ENCODE peak calls at places on chromosomes 11 and 22, in four cellular contexts. One of them, this sample, is unnamed.

GRCh38 chr11:108944486-108945178 is 279.8 kb downstream of the DDX10 start:
- DNase-seq in HepG2: no peak
- DNase-seq in K562: no peak
- DNase-seq in GM12878: no peak
- DNase-seq in this sample: no peak

GRCh38 chr22:39433476-39434242 is 23.2 kb upstream of the MGAT3 start:
- DNase-seq in HepG2: no peak
- DNase-seq in K562: no peak
- DNase-seq in GM12878: no peak
- DNase-seq in this sample: no peak

GRCh38 chr11:69640995-69641581 is at the start of gene CCND1:
- DNase-seq in HepG2: peak
- DNase-seq in K562: peak
- DNase-seq in GM12878: no peak
- DNase-seq in this sample: peak

GRCh38 chr22:36417281-36417686 is 29.5 kb upstream of the MYH9 start:
- DNase-seq in HepG2: no peak
- DNase-seq in K562: no peak
- DNase-seq in GM12878: no peak
- DNase-seq in this sample: no peak

GRCh38 chr22:31085493-31085824 is 4.3 kb downstream of the SMTN start:
- DNase-seq in HepG2: no peak
- DNase-seq in K562: no peak
- DNase-seq in GM12878: no peak
- DNase-seq in this sample: no peak

GRCh38 chr11:17389957-17390649 is 1.6 kb upstream of the KCNJ11 start:
- DNase-seq in HepG2: no peak
- DNase-seq in K562: no peak
- DNase-seq in GM12878: no peak
- DNase-seq in this sample: no peak

GRCh38 chr22:42202669-42203068 is 67.8 kb downstream of the TCF20 start:
- DNase-seq in HepG2: no peak
- DNase-seq in K562: no peak
- DNase-seq in GM12878: no peak
- DNase-seq in this sample: no peak

GRCh38 chr22:30312053-30312452 is 14.7 kb downstream of the TBC1D10A start:
- DNase-seq in HepG2: no peak
- DNase-seq in K562: no peak
- DNase-seq in GM12878: no peak
- DNase-seq in this sample: no peak

GRCh38 chr22:39679652-39680051 is 109.1 kb downstream of the CACNA1I start:
- DNase-seq in HepG2: no peak
- DNase-seq in K562: no peak
- DNase-seq in GM12878: no peak
- DNase-seq in this sample: no peak

GRCh38 chr11:14318581-14318981 is 40.4 kb downstream of the RRAS2 start:
- DNase-seq in HepG2: no peak
- DNase-seq in K562: no peak
- DNase-seq in GM12878: no peak
- DNase-seq in this sample: no peak

GRCh38 chr22:39937881-39938280 is 22.3 kb upstream of the TMA7B start:
- DNase-seq in HepG2: no peak
- DNase-seq in K562: no peak
- DNase-seq in GM12878: no peak
- DNase-seq in this sample: no peak

GRCh38 chr11:77122576-77123212 is 5.4 kb upstream of the MYO7A start:
- DNase-seq in HepG2: no peak
- DNase-seq in K562: no peak
- DNase-seq in GM12878: no peak
- DNase-seq in this sample: no peak

GRCh38 chr11:24344222-24344621 is 152.6 kb upstream of the LUZP2 start:
- DNase-seq in HepG2: no peak
- DNase-seq in K562: no peak
- DNase-seq in GM12878: no peak
- DNase-seq in this sample: no peak

GRCh38 chr11:92865352-92865751 is 104.1 kb upstream of the MTNR1B start:
- DNase-seq in HepG2: no peak
- DNase-seq in K562: no peak
- DNase-seq in GM12878: no peak
- DNase-seq in this sample: no peak

GRCh38 chr22:34587357-34588356 is 478.3 kb upstream of the ISX start:
- DNase-seq in HepG2: no peak
- DNase-seq in K562: no peak
- DNase-seq in GM12878: no peak
- DNase-seq in this sample: no peak

GRCh38 chr22:22032906-22033802 is 50.6 kb upstream of the TOP3B start:
- DNase-seq in HepG2: no peak
- DNase-seq in K562: no peak
- DNase-seq in GM12878: no peak
- DNase-seq in this sample: no peak

GRCh38 chr22:41021655-41022454 is 70.5 kb upstream of the EP300 start:
- DNase-seq in HepG2: peak
- DNase-seq in K562: peak
- DNase-seq in GM12878: no peak
- DNase-seq in this sample: peak

GRCh38 chr22:49671331-49672012 is 156.2 kb downstream of the BRD1 start:
- DNase-seq in HepG2: no peak
- DNase-seq in K562: no peak
- DNase-seq in GM12878: no peak
- DNase-seq in this sample: no peak

GRCh38 chr11:31240340-31240904 is 129.1 kb downstream of the DCDC1 start:
- DNase-seq in HepG2: peak
- DNase-seq in K562: peak
- DNase-seq in GM12878: no peak
- DNase-seq in this sample: peak

GRCh38 chr22:32622004-32622761 is 147.6 kb downstream of the FBXO7 start:
- DNase-seq in HepG2: peak
- DNase-seq in K562: no peak
- DNase-seq in GM12878: no peak
- DNase-seq in this sample: no peak

GRCh38 chr11:95148938-95149337 is 59.3 kb downstream of the ENDOD1 start:
- DNase-seq in HepG2: no peak
- DNase-seq in K562: peak
- DNase-seq in GM12878: no peak
- DNase-seq in this sample: no peak

GRCh38 chr11:62402226-62402625 is 16.6 kb upstream of the SCGB1A1 start:
- DNase-seq in HepG2: no peak
- DNase-seq in K562: no peak
- DNase-seq in GM12878: no peak
- DNase-seq in this sample: no peak

GRCh38 chr22:31296258-31296657 is 4.0 kb upstream of the PIK3IP1 start:
- DNase-seq in HepG2: no peak
- DNase-seq in K562: no peak
- DNase-seq in GM12878: no peak
- DNase-seq in this sample: no peak

DNA sequence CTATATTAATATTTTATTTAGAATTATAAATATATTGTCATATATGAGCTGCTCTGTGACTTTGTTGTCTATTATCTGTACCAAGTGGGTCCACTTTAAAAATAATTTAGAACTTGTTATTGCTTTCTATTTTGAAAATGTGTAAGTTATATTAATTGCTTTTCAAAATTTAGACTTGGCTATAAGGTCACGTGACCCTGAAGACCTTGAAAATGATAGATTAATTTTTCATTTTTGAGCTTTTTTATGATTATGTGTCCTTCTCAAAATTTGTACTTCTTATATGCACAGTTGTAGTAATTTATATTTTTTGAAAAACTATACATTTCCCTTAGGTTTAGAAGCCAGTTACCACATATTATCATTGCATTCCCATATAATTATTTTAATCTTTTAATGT is 697.0 kb upstream of the ANO5 start:
- DNase-seq in HepG2: no peak
- DNase-seq in K562: no peak
- DNase-seq in GM12878: no peak
- DNase-seq in this sample: no peak
- TF ChIP-seq TARDBP in HepG2: no peak
- TF ChIP-seq TARDBP in K562: no peak
- TF ChIP-seq TARDBP in GM12878: no peak
- TF ChIP-seq TARDBP in this sample: no peak

GRCh38 chr22:23859201-23859600 is 1.5 kb downstream of the SLC2A11 start:
- DNase-seq in HepG2: no peak
- DNase-seq in K562: no peak
- DNase-seq in GM12878: no peak
- DNase-seq in this sample: no peak
- TF ChIP-seq SP1 in HepG2: no peak
- TF ChIP-seq SP1 in K562: no peak
- TF ChIP-seq SP1 in GM12878: no peak
- TF ChIP-seq SP1 in this sample: no peak

DNA sequence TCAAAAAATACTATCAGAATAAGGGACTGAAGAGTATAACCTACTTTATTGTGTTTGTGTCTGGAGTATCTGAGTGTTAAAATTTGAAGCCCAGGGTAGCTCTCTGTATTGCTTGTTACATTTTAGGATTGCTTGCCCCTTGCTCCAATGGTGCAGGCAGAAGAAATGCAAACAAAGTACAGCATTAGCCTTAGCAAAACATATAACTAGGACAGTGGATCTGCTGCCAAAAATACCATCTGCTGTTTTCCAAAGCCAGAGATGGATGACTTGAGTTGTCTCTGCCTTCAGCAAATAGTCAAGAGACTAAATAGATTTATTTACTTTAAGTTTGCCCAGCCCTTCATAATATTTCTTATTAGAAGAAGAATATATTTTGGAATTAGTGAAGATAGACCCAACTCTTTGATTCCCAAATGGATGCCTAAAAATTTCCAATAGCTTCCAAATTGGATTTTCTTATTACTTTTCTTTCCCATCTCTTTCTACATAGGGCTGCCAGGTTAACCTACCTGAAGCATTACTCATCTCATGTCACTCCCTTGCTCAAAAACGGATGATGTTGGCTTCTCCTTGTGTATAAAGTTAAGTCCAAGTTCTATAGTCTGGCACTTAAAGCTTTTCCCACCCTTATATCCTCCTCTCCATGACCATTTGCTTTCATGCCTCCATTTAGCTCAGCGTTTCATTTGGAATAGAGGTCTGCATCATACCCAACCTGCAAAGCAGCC is 66.3 kb downstream of the LDLRAD3 start:
- DNase-seq in HepG2: no peak
- DNase-seq in K562: no peak
- DNase-seq in GM12878: no peak
- DNase-seq in this sample: no peak
- TF ChIP-seq BHLHE40 in HepG2: no peak
- TF ChIP-seq BHLHE40 in K562: no peak
- TF ChIP-seq BHLHE40 in GM12878: no peak
- TF ChIP-seq BHLHE40 in this sample: no peak

GRCh38 chr11:1281326-1281973 is 28.0 kb downstream of the TOLLIP start:
- DNase-seq in HepG2: no peak
- DNase-seq in K562: no peak
- DNase-seq in GM12878: no peak
- DNase-seq in this sample: no peak

GRCh38 chr11:1281974-1282365 is 27.5 kb downstream of the TOLLIP start:
- DNase-seq in HepG2: no peak
- DNase-seq in K562: no peak
- DNase-seq in GM12878: no peak
- DNase-seq in this sample: no peak

GRCh38 chr11:1278766-1279673 is 30.4 kb downstream of the TOLLIP start:
- DNase-seq in HepG2: no peak
- DNase-seq in K562: no peak
- DNase-seq in GM12878: no peak
- DNase-seq in this sample: no peak

GRCh38 chr11:1279674-1280055 is 29.8 kb downstream of the TOLLIP start:
- DNase-seq in HepG2: no peak
- DNase-seq in K562: no peak
- DNase-seq in GM12878: no peak
- DNase-seq in this sample: no peak

GRCh38 chr11:1280116-1281035 is 29.1 kb downstream of the TOLLIP start:
- DNase-seq in HepG2: no peak
- DNase-seq in K562: no peak
- DNase-seq in GM12878: no peak
- DNase-seq in this sample: no peak
- TF ChIP-seq TARDBP in HepG2: no peak
- TF ChIP-seq TARDBP in K562: no peak
- TF ChIP-seq TARDBP in GM12878: no peak
- TF ChIP-seq TARDBP in this sample: no peak

This sample was measured in HEK293T.